ENCODE peak calls at places on chromosomes 13 and 19, in nine cellular contexts. B, P, L, G, Y, Z, D, K and T are unnamed samples.

GRCh38 chr13:34208326-34208725 is 390.4 kb downstream of the RFC3 start:
- DNase-seq in P (no peak), Z (peak), B (peak), Y (no peak), K (no peak), G (no peak), L (no peak), D (no peak), T (no peak)

GRCh38 chr13:106472621-106473020 is 62.8 kb downstream of the EFNB2 start:
- DNase-seq in G (no peak), K (no peak), P (no peak), Y (no peak), L (peak), B (no peak), Z (no peak), D (no peak), T (no peak)

GRCh38 chr19:30155529-30156200 is 213.6 kb downstream of the URI1 start:
- DNase-seq in P (no peak), D (no peak), K (no peak), G (no peak), Y (no peak), L (no peak), B (no peak), Z (no peak), T (no peak)

GRCh38 chr19:43774103-43774939 is 6.5 kb downstream of the KCNN4 start:
- DNase-seq in P (no peak), B (peak), Z (peak), G (no peak), K (peak), Y (peak), L (peak), D (no peak), T (no peak)

GRCh38 chr19:17347361-17347760 is 10.0 kb downstream of the GTPBP3 start:
- DNase-seq in B (peak), Z (no peak), P (no peak), Y (no peak), G (no peak), L (no peak), D (no peak), K (no peak), T (peak)

GRCh38 chr13:100506154-100506553 is 82.4 kb downstream of the GGACT start:
- DNase-seq in D (no peak), G (no peak), Y (no peak), K (no peak), L (no peak), Z (no peak), P (no peak), B (no peak), T (no peak)

GRCh38 chr19:51417107-51417806 is at the start of gene SIGLEC10:
- DNase-seq in B (peak), P (no peak), G (no peak), K (no peak), D (no peak), L (no peak), Z (no peak), Y (peak), T (no peak)

GRCh38 chr19:33434886-33435705 is 61.6 kb downstream of the CEBPG start:
- DNase-seq in Y (no peak), Z (peak), K (peak), D (no peak), B (no peak), P (no peak), G (no peak), L (no peak), T (no peak)

GRCh38 chr19:15304140-15304705 is 28.1 kb downstream of the BRD4 start:
- DNase-seq in G (no peak), L (no peak), Y (no peak), P (no peak), Z (peak), K (no peak), B (peak), D (no peak), T (no peak)

GRCh38 chr19:30229524-30230174 is 142.5 kb upstream of the ZNF536 start:
- DNase-seq in D (no peak), K (peak), P (no peak), G (no peak), L (no peak), Y (no peak), Z (no peak), B (no peak), T (no peak)

GRCh38 chr19:757811-758668 is 7.1 kb downstream of the MISP start:
- DNase-seq in D (no peak), K (no peak), Z (no peak), B (no peak), G (no peak), L (no peak), Y (no peak), P (no peak), T (no peak)

GRCh38 chr19:12092065-12092867 is 27.7 kb downstream of the ZNF844 start:
- DNase-seq in B (peak), Y (peak), Z (peak), K (peak), D (peak), L (peak), P (peak), G (no peak), T (no peak)

GRCh38 chr13:112102243-112102642 is 35.3 kb downstream of the SOX1 start:
- DNase-seq in D (no peak), G (no peak), P (no peak), L (no peak), Y (no peak), K (peak), B (no peak), Z (no peak), T (peak)

GRCh38 chr13:84654654-84655244 is 772.5 kb upstream of the SLITRK1 start:
- DNase-seq in B (no peak), Y (no peak), K (peak), P (no peak), G (no peak), D (no peak), Z (no peak), L (no peak), T (no peak)

GRCh38 chr19:45752639-45753038 is 16.4 kb downstream of the SIX5 start:
- DNase-seq in B (no peak), Y (no peak), G (no peak), K (no peak), Z (no peak), P (no peak), D (no peak), L (peak), T (peak)

GRCh38 chr19:45747513-45747912 is 14.3 kb downstream of the MEIOSIN start:
- DNase-seq in D (no peak), K (no peak), Z (no peak), B (no peak), P (no peak), L (no peak), G (no peak), Y (no peak), T (no peak)

GRCh38 chr19:45745606-45746005 is 12.4 kb downstream of the MEIOSIN start:
- DNase-seq in Z (no peak), D (no peak), L (no peak), P (no peak), G (no peak), Y (no peak), K (no peak), B (no peak), T (no peak)

GRCh38 chr19:45742969-45743368 is 9.7 kb downstream of the MEIOSIN start:
- DNase-seq in B (no peak), P (no peak), G (no peak), K (no peak), D (no peak), L (no peak), Y (no peak), Z (no peak), T (no peak)

GRCh38 chr19:45746866-45747265 is 13.6 kb downstream of the MEIOSIN start:
- DNase-seq in G (no peak), K (no peak), B (no peak), P (no peak), L (no peak), D (no peak), Z (no peak), Y (no peak), T (no peak)
- TF ChIP-seq CTCF in G (no peak), K (no peak), B (no peak), P (no peak), L (no peak), D (no peak), Z (no peak), Y (no peak), T (no peak)

GRCh38 chr13:76928456-76928855 is 19.9 kb upstream of the ACOD1 start:
- DNase-seq in P (no peak), K (no peak), B (no peak), Y (no peak), D (no peak), G (no peak), Z (no peak), L (peak), T (no peak)
- TF ChIP-seq CTCF in P (no peak), K (no peak), B (no peak), Y (no peak), D (no peak), G (no peak), Z (no peak), L (no peak), T (no peak)

GRCh38 chr19:47769534-47769933 is 9.0 kb upstream of the SELENOW start:
- DNase-seq in G (no peak), Z (no peak), P (no peak), L (no peak), Y (no peak), D (no peak), B (no peak), K (no peak), T (no peak)

GRCh38 chr19:47766670-47767069 is 11.8 kb upstream of the SELENOW start:
- DNase-seq in Z (no peak), B (no peak), L (no peak), P (no peak), G (no peak), Y (no peak), K (no peak), D (no peak), T (no peak)

GRCh38 chr19:47766359-47766620 is 12.2 kb upstream of the SELENOW start:
- DNase-seq in D (no peak), P (no peak), G (no peak), Z (no peak), B (no peak), L (no peak), K (no peak), Y (no peak), T (no peak)

GRCh38 chr19:47767349-47767748 is 11.2 kb upstream of the SELENOW start:
- DNase-seq in G (no peak), P (no peak), L (no peak), D (no peak), B (no peak), Z (no peak), Y (no peak), K (no peak), T (no peak)

GRCh38 chr19:47768604-47769003 is 9.9 kb upstream of the SELENOW start:
- DNase-seq in Z (no peak), D (no peak), K (no peak), G (no peak), Y (no peak), B (no peak), L (no peak), P (no peak), T (no peak)
- TF ChIP-seq CTCF in Z (no peak), D (no peak), K (no peak), G (no peak), Y (no peak), B (no peak), L (no peak), P (no peak), T (no peak)

GRCh38 chr13:91813255-91813654 is 414.8 kb downstream of the GPC5 start:
- DNase-seq in B (no peak), Z (no peak), K (no peak), Y (no peak), P (no peak), D (no peak), G (no peak), L (no peak), T (no peak)

DNA sequence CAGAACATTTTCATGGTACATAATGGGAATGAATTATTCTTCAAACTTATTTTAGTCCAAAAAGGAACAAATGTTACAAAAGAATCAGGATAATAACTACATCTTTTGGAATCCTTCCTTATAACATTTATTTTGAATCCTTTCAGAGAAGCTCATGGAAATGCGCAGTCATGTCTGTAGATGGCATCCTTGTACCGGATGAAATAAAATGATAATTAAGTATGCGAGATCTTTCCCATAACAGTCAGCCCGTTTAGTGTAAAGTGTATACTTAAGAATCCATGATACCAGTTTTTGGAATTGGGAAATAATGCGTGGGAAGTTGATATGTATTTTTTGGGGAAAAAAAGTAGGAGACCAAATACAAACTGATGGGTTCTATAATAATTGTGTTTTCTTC is 418.8 kb downstream of the GPC5 start:
- DNase-seq in P (no peak), K (no peak), D (no peak), G (no peak), L (no peak), Z (peak), B (peak), Y (no peak), T (peak)
- TF ChIP-seq CTCF in P (no peak), K (peak), D (no peak), G (peak), L (no peak), Z (no peak), B (peak), Y (no peak), T (peak)